ENCODE peak calls at places on chromosomes 1 and 21, in five cellular contexts. Q is GM10248, S is heart left ventricle, O is WTC11, A is IMR-90. N is an unnamed sample.

GRCh38 chr1:24413350-24414163 is at the start of gene STPG1:
- DNase-seq in Q (peak; percentile 96), S (peak; percentile 80), O (peak; percentile 79), A (peak; percentile 77), N (peak; percentile 22)

GRCh38 chr21:43370091-43370658 is 56.8 kb downstream of the SIK1 start:
- DNase-seq in Q (no peak), S (no peak), O (no peak), A (peak; percentile 17), N (no peak)

GRCh38 chr1:83932281-83932680 is 66.7 kb downstream of the TTLL7 start:
- DNase-seq in Q (no peak), S (no peak), O (no peak), A (no peak), N (no peak)

GRCh38 chr1:210850556-210850955 is 283.4 kb downstream of the KCNH1 start:
- DNase-seq in Q (no peak), S (no peak), O (no peak), A (no peak), N (peak; percentile 16)

GRCh38 chr1:175618559-175618958 is 124.8 kb downstream of the TNR start:
- DNase-seq in Q (no peak), S (no peak), O (no peak), A (no peak), N (peak; percentile 43)

GRCh38 chr1:110106013-110106941 is 6.0 kb upstream of the UBL4B start:
- DNase-seq in Q (peak; percentile 85), S (peak; percentile 58), O (peak; percentile 83), A (peak; percentile 69), N (peak; percentile 73)

GRCh38 chr1:39672551-39672947 is 642 bp upstream of the NT5C1A start:
- DNase-seq in Q (peak; percentile 61), S (no peak), O (peak; percentile 68), A (no peak), N (no peak)

GRCh38 chr1:246291141-246291540 is 215.9 kb downstream of the SMYD3 start:
- DNase-seq in Q (no peak), S (no peak), O (no peak), A (no peak), N (no peak)

GRCh38 chr1:65691152-65691900 is 101.4 kb upstream of the PDE4B start:
- DNase-seq in Q (no peak), S (peak; percentile 51), O (no peak), A (no peak), N (no peak)

GRCh38 chr1:182109780-182110179 is 48.3 kb upstream of the ZNF648 start:
- DNase-seq in Q (no peak), S (no peak), O (no peak), A (no peak), N (no peak)

GRCh38 chr1:28329395-28330153 is 734 bp downstream of the MED18 start:
- DNase-seq in Q (no peak), S (no peak), O (peak; percentile 50), A (peak; percentile 21), N (no peak)

GRCh38 chr1:12406218-12407021 is 176.6 kb downstream of the VPS13D start:
- DNase-seq in Q (no peak), S (no peak), O (no peak), A (peak; percentile 28), N (no peak)

GRCh38 chr21:29658177-29658933 is 281.4 kb downstream of the GRIK1 start:
- DNase-seq in Q (no peak), S (no peak), O (no peak), A (no peak), N (no peak)

GRCh38 chr1:238485062-238485905 is 594.6 kb upstream of the ZP4 start:
- DNase-seq in Q (no peak), S (no peak), O (peak; percentile 49), A (peak; percentile 60), N (no peak)

GRCh38 chr21:45994738-45995685 is 13.4 kb downstream of the COL6A1 start:
- DNase-seq in Q (no peak), S (peak; percentile 19), O (peak; percentile 10), A (no peak), N (no peak)

GRCh38 chr1:14949270-14949835 is 204.2 kb upstream of the TMEM51 start:
- DNase-seq in Q (no peak), S (no peak), O (no peak), A (no peak), N (no peak)

GRCh38 chr1:62588000-62588399 is 9.3 kb upstream of the ANGPTL3 start:
- DNase-seq in Q (no peak), S (no peak), O (no peak), A (peak; percentile 57), N (no peak)

GRCh38 chr1:44290250-44291094 is 64.6 kb downstream of the ERI3 start:
- DNase-seq in Q (no peak), S (no peak), O (no peak), A (no peak), N (no peak)

GRCh38 chr1:19203440-19203839 is 6.6 kb downstream of the UBR4 start:
- DNase-seq in Q (no peak), S (peak; percentile 30), O (no peak), A (peak; percentile 85), N (no peak)

GRCh38 chr1:118927421-118927820 is 60.7 kb downstream of the TBX15 start:
- DNase-seq in Q (no peak), S (no peak), O (no peak), A (no peak), N (no peak)

GRCh38 chr21:46411236-46411635 is 47.5 kb upstream of the DIP2A start:
- DNase-seq in Q (no peak), S (no peak), O (peak; percentile 36), A (no peak), N (no peak)

GRCh38 chr1:36511804-36512798 is 29.4 kb upstream of the CSF3R start:
- DNase-seq in Q (no peak), S (no peak), O (no peak), A (no peak), N (no peak)

GRCh38 chr1:186483561-186483960 is 22.6 kb upstream of the PDC start:
- DNase-seq in Q (no peak), S (no peak), O (no peak), A (no peak), N (no peak)

GRCh38 chr1:3470650-3471355 is 16.3 kb downstream of the ARHGEF16 start:
- DNase-seq in Q (no peak), S (peak; percentile 9), O (peak; percentile 23), A (no peak), N (no peak)

GRCh38 chr1:3469849-3470649 is 15.6 kb downstream of the ARHGEF16 start:
- DNase-seq in Q (no peak), S (peak; percentile 6), O (peak; percentile 6), A (no peak), N (no peak)

GRCh38 chr1:3472906-3473305 is 18.4 kb downstream of the ARHGEF16 start:
- DNase-seq in Q (no peak), S (no peak), O (no peak), A (no peak), N (no peak)

GRCh38 chr1:3472088-3472850 is 17.8 kb downstream of the ARHGEF16 start:
- DNase-seq in Q (no peak), S (no peak), O (no peak), A (no peak), N (no peak)

DNA sequence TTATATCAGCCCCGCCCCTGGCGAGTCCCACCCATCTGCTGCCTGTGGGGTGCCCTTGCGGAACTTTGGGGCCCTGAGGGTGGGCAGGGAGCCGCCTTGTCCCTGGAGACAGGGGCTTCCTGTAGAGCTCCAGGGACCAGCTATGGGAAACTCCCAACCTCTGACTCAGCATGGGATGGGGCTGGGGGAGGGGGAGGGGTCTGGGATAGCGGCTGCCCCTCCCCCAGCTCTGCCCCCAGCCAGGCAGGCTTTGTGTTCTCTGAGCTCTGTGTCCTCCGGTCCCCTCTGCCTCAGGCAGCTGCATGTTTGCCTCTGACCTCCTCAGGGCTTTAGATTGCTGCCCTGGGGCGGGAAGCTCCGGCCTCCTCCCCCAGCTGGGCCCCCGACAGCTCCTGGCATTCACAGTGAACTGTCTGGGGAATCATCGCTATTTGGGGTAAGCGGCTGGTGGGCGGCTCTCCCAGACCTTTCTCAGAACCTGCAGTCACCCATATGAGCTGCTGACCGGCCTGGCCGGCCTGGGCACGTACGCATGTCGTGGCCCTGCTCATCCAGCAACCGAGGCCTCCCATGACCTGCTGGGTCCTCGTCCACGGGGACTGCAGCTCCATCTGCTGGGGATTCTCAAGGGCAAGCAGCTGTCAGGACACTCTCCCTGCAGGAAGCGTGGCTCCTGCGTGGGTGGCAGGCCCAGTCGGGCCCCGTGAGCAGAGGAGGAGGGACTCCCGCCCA is 17.1 kb downstream of the ARHGEF16 start:
- DNase-seq in Q (no peak), S (peak; percentile 74), O (peak; percentile 77), A (peak; percentile 53), N (no peak)
- TF ChIP-seq CTCF in Q (no peak), S (peak; percentile 23), O (no peak), A (peak; percentile 47), N (peak; percentile 28)

GRCh38 chr1:228393268-228393699 is 13.4 kb downstream of the TRIM11 start:
- DNase-seq in Q (no peak), S (peak; percentile 73), O (no peak), A (peak; percentile 73), N (no peak)
- TF ChIP-seq CTCF in Q (peak; percentile 32), S (peak; percentile 37), O (no peak), A (peak; percentile 60), N (peak; percentile 44)

GRCh38 chr1:2323575-2323974 is 67.8 kb downstream of the MORN1 start:
- DNase-seq in Q (no peak), S (no peak), O (no peak), A (no peak), N (no peak)

GRCh38 chr1:2322593-2323295 is 68.6 kb downstream of the MORN1 start:
- DNase-seq in Q (no peak), S (peak; percentile 26), O (no peak), A (no peak), N (no peak)

GRCh38 chr1:2321258-2321657 is 70.1 kb downstream of the MORN1 start:
- DNase-seq in Q (no peak), S (peak; percentile 28), O (no peak), A (no peak), N (no peak)

GRCh38 chr1:2320760-2321159 is 70.6 kb downstream of the MORN1 start:
- DNase-seq in Q (no peak), S (peak; percentile 25), O (no peak), A (no peak), N (no peak)

GRCh38 chr1:2322065-2322571 is 69.2 kb downstream of the MORN1 start:
- DNase-seq in Q (no peak), S (peak; percentile 83), O (peak; percentile 58), A (peak; percentile 80), N (no peak)
- TF ChIP-seq CTCF in Q (no peak), S (no peak), O (no peak), A (peak; percentile 16), N (no peak)

GRCh38 chr1:32454726-32455125 is 10.1 kb upstream of the ZBTB8B start:
- DNase-seq in Q (no peak), S (no peak), O (no peak), A (no peak), N (no peak)

GRCh38 chr1:32447469-32448185 is 17.2 kb upstream of the ZBTB8B start:
- DNase-seq in Q (no peak), S (no peak), O (peak; percentile 81), A (peak; percentile 74), N (no peak)

DNA sequence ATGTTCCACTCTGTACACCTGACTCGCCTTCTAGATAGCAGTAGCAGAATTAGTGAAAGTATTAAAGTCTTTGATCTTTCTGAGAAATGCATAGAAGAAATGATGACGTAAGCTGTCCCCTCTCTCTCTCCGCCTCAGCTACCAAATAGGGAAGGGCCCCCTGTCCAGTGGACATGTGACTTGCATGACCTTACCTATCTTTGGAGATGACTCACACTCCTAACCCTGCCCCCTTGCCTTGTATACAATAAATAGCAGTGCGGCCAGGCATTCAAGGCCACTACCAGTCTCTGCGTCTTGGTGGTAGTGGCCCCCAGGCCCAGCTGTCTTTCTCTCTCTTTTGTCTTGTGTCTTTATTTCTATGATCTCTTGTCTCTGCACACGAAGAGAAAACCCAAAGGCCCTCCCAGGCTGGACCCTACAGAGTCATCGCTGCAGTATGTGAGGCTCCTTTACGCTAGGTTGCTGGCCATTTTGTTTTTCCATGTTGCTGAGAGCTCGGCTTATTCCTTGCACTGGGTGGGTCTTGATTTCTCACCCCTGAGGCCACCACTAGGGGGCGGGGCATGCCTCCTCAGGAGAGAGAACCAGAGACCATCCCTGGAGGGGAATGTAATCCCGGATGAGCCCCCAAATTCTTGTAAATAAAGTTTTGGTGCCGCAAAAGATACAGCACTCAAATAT is 16.0 kb upstream of the ZBTB8B start:
- DNase-seq in Q (no peak), S (no peak), O (peak; percentile 56), A (no peak), N (peak; percentile 20)
- TF ChIP-seq CTCF in Q (peak; percentile 3), S (no peak), O (peak; percentile 42), A (no peak), N (no peak)